ENCODE peak calls at places on chromosome 9, in five cellular contexts. One of them, this sample, is unnamed.

GRCh38 chr9:129181246-129181645 is 3.2 kb upstream of the IER5L start:
- DNase-seq in A172: no peak
- DNase-seq in activated T-cell treated with anti-CD3 and anti-CD28 coated beads, Interleukin-2, amount 50 U/mL, for 1 hour: no peak
- DNase-seq in dermis microvascular lymphatic vessel endothelial cell: no peak
- DNase-seq in colonic mucosa: no peak
- DNase-seq in this sample: no peak

GRCh38 chr9:31582071-31582470 is 802.4 kb upstream of the ACO1 start:
- DNase-seq in A172: no peak
- DNase-seq in activated T-cell treated with anti-CD3 and anti-CD28 coated beads, Interleukin-2, amount 50 U/mL, for 1 hour: no peak
- DNase-seq in dermis microvascular lymphatic vessel endothelial cell: no peak
- DNase-seq in colonic mucosa: no peak
- DNase-seq in this sample: no peak

GRCh38 chr9:38393128-38393809 is 767 bp downstream of the ALDH1B1 start:
- DNase-seq in A172: no peak
- DNase-seq in activated T-cell treated with anti-CD3 and anti-CD28 coated beads, Interleukin-2, amount 50 U/mL, for 1 hour: no peak
- DNase-seq in dermis microvascular lymphatic vessel endothelial cell: no peak
- DNase-seq in colonic mucosa: no peak
- DNase-seq in this sample: no peak

GRCh38 chr9:88593537-88594185 is 58.7 kb downstream of the NXNL2 start:
- DNase-seq in A172: peak; percentile 55
- DNase-seq in activated T-cell treated with anti-CD3 and anti-CD28 coated beads, Interleukin-2, amount 50 U/mL, for 1 hour: no peak
- DNase-seq in dermis microvascular lymphatic vessel endothelial cell: peak; percentile 55
- DNase-seq in colonic mucosa: peak; percentile 59
- DNase-seq in this sample: no peak

GRCh38 chr9:7216004-7216821 is 458.4 kb downstream of the KDM4C start:
- DNase-seq in A172: peak; percentile 49
- DNase-seq in activated T-cell treated with anti-CD3 and anti-CD28 coated beads, Interleukin-2, amount 50 U/mL, for 1 hour: no peak
- DNase-seq in dermis microvascular lymphatic vessel endothelial cell: no peak
- DNase-seq in colonic mucosa: no peak
- DNase-seq in this sample: no peak

GRCh38 chr9:27600254-27600653 is 27.0 kb upstream of the C9orf72 start:
- DNase-seq in A172: no peak
- DNase-seq in activated T-cell treated with anti-CD3 and anti-CD28 coated beads, Interleukin-2, amount 50 U/mL, for 1 hour: no peak
- DNase-seq in dermis microvascular lymphatic vessel endothelial cell: no peak
- DNase-seq in colonic mucosa: no peak
- DNase-seq in this sample: no peak

GRCh38 chr9:133604856-133605255 is 4.3 kb downstream of the FAM163B start:
- DNase-seq in A172: no peak
- DNase-seq in activated T-cell treated with anti-CD3 and anti-CD28 coated beads, Interleukin-2, amount 50 U/mL, for 1 hour: no peak
- DNase-seq in dermis microvascular lymphatic vessel endothelial cell: no peak
- DNase-seq in colonic mucosa: no peak
- DNase-seq in this sample: no peak

GRCh38 chr9:137719194-137719593 is 100.4 kb downstream of the EHMT1 start:
- DNase-seq in A172: no peak
- DNase-seq in activated T-cell treated with anti-CD3 and anti-CD28 coated beads, Interleukin-2, amount 50 U/mL, for 1 hour: no peak
- DNase-seq in dermis microvascular lymphatic vessel endothelial cell: no peak
- DNase-seq in colonic mucosa: no peak
- DNase-seq in this sample: no peak

GRCh38 chr9:81461196-81461595 is 228.2 kb downstream of the TLE1 start:
- DNase-seq in A172: peak; percentile 45
- DNase-seq in activated T-cell treated with anti-CD3 and anti-CD28 coated beads, Interleukin-2, amount 50 U/mL, for 1 hour: no peak
- DNase-seq in dermis microvascular lymphatic vessel endothelial cell: no peak
- DNase-seq in colonic mucosa: no peak
- DNase-seq in this sample: no peak

GRCh38 chr9:26975728-26976707 is 19.8 kb downstream of the IFT74 start:
- DNase-seq in A172: peak; percentile 65
- DNase-seq in activated T-cell treated with anti-CD3 and anti-CD28 coated beads, Interleukin-2, amount 50 U/mL, for 1 hour: no peak
- DNase-seq in dermis microvascular lymphatic vessel endothelial cell: peak; percentile 59
- DNase-seq in colonic mucosa: peak; percentile 46
- DNase-seq in this sample: no peak

GRCh38 chr9:6946583-6946982 is 188.8 kb downstream of the KDM4C start:
- DNase-seq in A172: no peak
- DNase-seq in activated T-cell treated with anti-CD3 and anti-CD28 coated beads, Interleukin-2, amount 50 U/mL, for 1 hour: no peak
- DNase-seq in dermis microvascular lymphatic vessel endothelial cell: no peak
- DNase-seq in colonic mucosa: no peak
- DNase-seq in this sample: no peak

GRCh38 chr9:134407123-134407779 is 81.0 kb downstream of the RXRA start:
- DNase-seq in A172: peak; percentile 91
- DNase-seq in activated T-cell treated with anti-CD3 and anti-CD28 coated beads, Interleukin-2, amount 50 U/mL, for 1 hour: peak; percentile 71
- DNase-seq in dermis microvascular lymphatic vessel endothelial cell: peak; percentile 96
- DNase-seq in colonic mucosa: peak; percentile 75
- DNase-seq in this sample: peak; percentile 71

GRCh38 chr9:33722359-33722675 is 73.0 kb upstream of the PRSS3 start:
- DNase-seq in A172: no peak
- DNase-seq in activated T-cell treated with anti-CD3 and anti-CD28 coated beads, Interleukin-2, amount 50 U/mL, for 1 hour: no peak
- DNase-seq in dermis microvascular lymphatic vessel endothelial cell: no peak
- DNase-seq in colonic mucosa: no peak
- DNase-seq in this sample: no peak

GRCh38 chr9:72029986-72030385 is 30.4 kb downstream of the C9orf57 start:
- DNase-seq in A172: no peak
- DNase-seq in activated T-cell treated with anti-CD3 and anti-CD28 coated beads, Interleukin-2, amount 50 U/mL, for 1 hour: no peak
- DNase-seq in dermis microvascular lymphatic vessel endothelial cell: no peak
- DNase-seq in colonic mucosa: no peak
- DNase-seq in this sample: no peak

GRCh38 chr9:130963916-130964315 is 24.9 kb upstream of the FIBCD1 start:
- DNase-seq in A172: no peak
- DNase-seq in activated T-cell treated with anti-CD3 and anti-CD28 coated beads, Interleukin-2, amount 50 U/mL, for 1 hour: no peak
- DNase-seq in dermis microvascular lymphatic vessel endothelial cell: no peak
- DNase-seq in colonic mucosa: no peak
- DNase-seq in this sample: no peak

GRCh38 chr9:93640027-93640426 is 63.6 kb downstream of the PHF2 start:
- DNase-seq in A172: no peak
- DNase-seq in activated T-cell treated with anti-CD3 and anti-CD28 coated beads, Interleukin-2, amount 50 U/mL, for 1 hour: no peak
- DNase-seq in dermis microvascular lymphatic vessel endothelial cell: no peak
- DNase-seq in colonic mucosa: no peak
- DNase-seq in this sample: no peak

GRCh38 chr9:97307091-97307490 is 368 bp upstream of the CCDC180 start:
- DNase-seq in A172: no peak
- DNase-seq in activated T-cell treated with anti-CD3 and anti-CD28 coated beads, Interleukin-2, amount 50 U/mL, for 1 hour: no peak
- DNase-seq in dermis microvascular lymphatic vessel endothelial cell: peak; percentile 71
- DNase-seq in colonic mucosa: peak; percentile 88
- DNase-seq in this sample: no peak

GRCh38 chr9:133782157-133783130 is 44.3 kb upstream of the SARDH start:
- DNase-seq in A172: peak; percentile 61
- DNase-seq in activated T-cell treated with anti-CD3 and anti-CD28 coated beads, Interleukin-2, amount 50 U/mL, for 1 hour: peak; percentile 64
- DNase-seq in dermis microvascular lymphatic vessel endothelial cell: peak; percentile 75
- DNase-seq in colonic mucosa: peak; percentile 75
- DNase-seq in this sample: peak; percentile 40

GRCh38 chr9:115104908-115105307 is 13.0 kb downstream of the TNC start:
- DNase-seq in A172: peak; percentile 31
- DNase-seq in activated T-cell treated with anti-CD3 and anti-CD28 coated beads, Interleukin-2, amount 50 U/mL, for 1 hour: no peak
- DNase-seq in dermis microvascular lymphatic vessel endothelial cell: no peak
- DNase-seq in colonic mucosa: no peak
- DNase-seq in this sample: no peak

GRCh38 chr9:71506821-71507220 is 261.5 kb downstream of the CEMIP2 start:
- DNase-seq in A172: peak; percentile 46
- DNase-seq in activated T-cell treated with anti-CD3 and anti-CD28 coated beads, Interleukin-2, amount 50 U/mL, for 1 hour: no peak
- DNase-seq in dermis microvascular lymphatic vessel endothelial cell: peak; percentile 26
- DNase-seq in colonic mucosa: peak; percentile 33
- DNase-seq in this sample: no peak

GRCh38 chr9:101536938-101537337 is 3.3 kb downstream of the RNF20 start:
- DNase-seq in A172: peak; percentile 30
- DNase-seq in activated T-cell treated with anti-CD3 and anti-CD28 coated beads, Interleukin-2, amount 50 U/mL, for 1 hour: no peak
- DNase-seq in dermis microvascular lymphatic vessel endothelial cell: peak; percentile 45
- DNase-seq in colonic mucosa: no peak
- DNase-seq in this sample: no peak

GRCh38 chr9:106862115-106862945 is 636 bp upstream of the ZNF462 start:
- DNase-seq in A172: peak; percentile 61
- DNase-seq in activated T-cell treated with anti-CD3 and anti-CD28 coated beads, Interleukin-2, amount 50 U/mL, for 1 hour: no peak
- DNase-seq in dermis microvascular lymphatic vessel endothelial cell: peak; percentile 51
- DNase-seq in colonic mucosa: peak; percentile 77
- DNase-seq in this sample: peak; percentile 34

GRCh38 chr9:114225534-114226288 is 70.4 kb downstream of the COL27A1 start:
- DNase-seq in A172: peak; percentile 80
- DNase-seq in activated T-cell treated with anti-CD3 and anti-CD28 coated beads, Interleukin-2, amount 50 U/mL, for 1 hour: no peak
- DNase-seq in dermis microvascular lymphatic vessel endothelial cell: peak; percentile 55
- DNase-seq in colonic mucosa: no peak
- DNase-seq in this sample: no peak

GRCh38 chr9:131700076-131700475 is 39.8 kb downstream of the RAPGEF1 start:
- DNase-seq in A172: no peak
- DNase-seq in activated T-cell treated with anti-CD3 and anti-CD28 coated beads, Interleukin-2, amount 50 U/mL, for 1 hour: no peak
- DNase-seq in dermis microvascular lymphatic vessel endothelial cell: no peak
- DNase-seq in colonic mucosa: no peak
- DNase-seq in this sample: no peak

GRCh38 chr9:128575469-128575868 is 23.1 kb downstream of the SPTAN1 start:
- DNase-seq in A172: peak; percentile 29
- DNase-seq in activated T-cell treated with anti-CD3 and anti-CD28 coated beads, Interleukin-2, amount 50 U/mL, for 1 hour: no peak
- DNase-seq in dermis microvascular lymphatic vessel endothelial cell: no peak
- DNase-seq in colonic mucosa: peak; percentile 81
- DNase-seq in this sample: peak; percentile 68

GRCh38 chr9:22158983-22159382 is 149.9 kb upstream of the CDKN2B start:
- DNase-seq in A172: no peak
- DNase-seq in activated T-cell treated with anti-CD3 and anti-CD28 coated beads, Interleukin-2, amount 50 U/mL, for 1 hour: no peak
- DNase-seq in dermis microvascular lymphatic vessel endothelial cell: peak; percentile 46
- DNase-seq in colonic mucosa: peak; percentile 34
- DNase-seq in this sample: no peak

GRCh38 chr9:137319976-137320551 is 18.0 kb upstream of the NRARP start:
- DNase-seq in A172: no peak
- DNase-seq in activated T-cell treated with anti-CD3 and anti-CD28 coated beads, Interleukin-2, amount 50 U/mL, for 1 hour: no peak
- DNase-seq in dermis microvascular lymphatic vessel endothelial cell: no peak
- DNase-seq in colonic mucosa: no peak
- DNase-seq in this sample: no peak

GRCh38 chr9:4143951-4144717 is 155.7 kb downstream of the GLIS3 start:
- DNase-seq in A172: no peak
- DNase-seq in activated T-cell treated with anti-CD3 and anti-CD28 coated beads, Interleukin-2, amount 50 U/mL, for 1 hour: no peak
- DNase-seq in dermis microvascular lymphatic vessel endothelial cell: no peak
- DNase-seq in colonic mucosa: no peak
- DNase-seq in this sample: no peak

GRCh38 chr9:98280162-98280561 is 24.7 kb upstream of the TBC1D2 start:
- DNase-seq in A172: no peak
- DNase-seq in activated T-cell treated with anti-CD3 and anti-CD28 coated beads, Interleukin-2, amount 50 U/mL, for 1 hour: no peak
- DNase-seq in dermis microvascular lymphatic vessel endothelial cell: no peak
- DNase-seq in colonic mucosa: no peak
- DNase-seq in this sample: no peak

GRCh38 chr9:89732295-89732951 is 127.6 kb downstream of the GADD45G start:
- DNase-seq in A172: peak; percentile 75
- DNase-seq in activated T-cell treated with anti-CD3 and anti-CD28 coated beads, Interleukin-2, amount 50 U/mL, for 1 hour: no peak
- DNase-seq in dermis microvascular lymphatic vessel endothelial cell: peak; percentile 17
- DNase-seq in colonic mucosa: no peak
- DNase-seq in this sample: no peak

GRCh38 chr9:123391946-123392345 is 35.9 kb downstream of the CRB2 start:
- DNase-seq in A172: no peak
- DNase-seq in activated T-cell treated with anti-CD3 and anti-CD28 coated beads, Interleukin-2, amount 50 U/mL, for 1 hour: no peak
- DNase-seq in dermis microvascular lymphatic vessel endothelial cell: no peak
- DNase-seq in colonic mucosa: no peak
- DNase-seq in this sample: no peak

GRCh38 chr9:36802171-36802920 is 229.7 kb downstream of the MELK start:
- DNase-seq in A172: no peak
- DNase-seq in activated T-cell treated with anti-CD3 and anti-CD28 coated beads, Interleukin-2, amount 50 U/mL, for 1 hour: no peak
- DNase-seq in dermis microvascular lymphatic vessel endothelial cell: no peak
- DNase-seq in colonic mucosa: no peak
- DNase-seq in this sample: no peak

GRCh38 chr9:37283730-37284235 is 138.7 kb upstream of the GRHPR start:
- DNase-seq in A172: peak; percentile 22
- DNase-seq in activated T-cell treated with anti-CD3 and anti-CD28 coated beads, Interleukin-2, amount 50 U/mL, for 1 hour: no peak
- DNase-seq in dermis microvascular lymphatic vessel endothelial cell: peak; percentile 71
- DNase-seq in colonic mucosa: no peak
- DNase-seq in this sample: no peak

GRCh38 chr9:93126825-93127368 is 7.2 kb downstream of the NINJ1 start:
- DNase-seq in A172: no peak
- DNase-seq in activated T-cell treated with anti-CD3 and anti-CD28 coated beads, Interleukin-2, amount 50 U/mL, for 1 hour: peak; percentile 20
- DNase-seq in dermis microvascular lymphatic vessel endothelial cell: peak; percentile 59
- DNase-seq in colonic mucosa: no peak
- DNase-seq in this sample: peak; percentile 16

GRCh38 chr9:115604831-115605483 is 487.0 kb upstream of the TNC start:
- DNase-seq in A172: peak; percentile 93
- DNase-seq in activated T-cell treated with anti-CD3 and anti-CD28 coated beads, Interleukin-2, amount 50 U/mL, for 1 hour: no peak
- DNase-seq in dermis microvascular lymphatic vessel endothelial cell: no peak
- DNase-seq in colonic mucosa: no peak
- DNase-seq in this sample: no peak

GRCh38 chr9:74642376-74642775 is 145.2 kb downstream of the RORB start:
- DNase-seq in A172: no peak
- DNase-seq in activated T-cell treated with anti-CD3 and anti-CD28 coated beads, Interleukin-2, amount 50 U/mL, for 1 hour: no peak
- DNase-seq in dermis microvascular lymphatic vessel endothelial cell: no peak
- DNase-seq in colonic mucosa: no peak
- DNase-seq in this sample: no peak

This sample was measured in DMS79 treated with DMSO at 0.1 percent for 48 hours.